ENCODE peak calls at places on chromosome 7, in four cellular contexts. N is PC-3, U is HCT116, R is hepatocyte. T is an unnamed sample. For H3K36me3, the result is how much of the 10 kb centered on the place peaks cover.

GRCh38 chr7:48337012-48337621 is 165.9 kb downstream of the ABCA13 start:
- DNase-seq in U (no peak), N (peak), R (peak), T (peak)

GRCh38 chr7:21616796-21617436 is 74.1 kb downstream of the DNAH11 start:
- DNase-seq in U (peak), R (peak), N (peak), T (no peak)

GRCh38 chr7:24978837-24979469 is 1.0 kb downstream of the OSBPL3 start:
- DNase-seq in U (no peak), R (peak), N (peak), T (peak)

GRCh38 chr7:35513828-35514227 is 181.1 kb downstream of the HERPUD2 start:
- DNase-seq in N (peak), U (no peak), R (no peak), T (no peak)

GRCh38 chr7:138008588-138009349 is 6.9 kb upstream of the CREB3L2 start:
- DNase-seq in R (peak), N (peak), U (peak), T (peak)

GRCh38 chr7:66224171-66224773 is 19.1 kb downstream of the TPST1 start:
- DNase-seq in N (no peak), U (no peak), R (no peak), T (no peak)

GRCh38 chr7:69633122-69633892 is 35.0 kb downstream of the AUTS2 start:
- DNase-seq in N (no peak), U (no peak), R (no peak), T (no peak)

GRCh38 chr7:81308643-81309354 is 389.9 kb upstream of the SEMA3C start:
- DNase-seq in U (no peak), N (no peak), R (no peak), T (peak)

GRCh38 chr7:104898434-104898833 is 115.6 kb upstream of the KMT2E start:
- DNase-seq in N (no peak), U (no peak), R (no peak), T (no peak)

GRCh38 chr7:135690566-135690965 is 28.3 kb downstream of the STMP1 start:
- DNase-seq in U (no peak), N (peak), R (no peak), T (no peak)

GRCh38 chr7:143407296-143408246 is 1.1 kb downstream of the EPHA1 start:
- DNase-seq in U (no peak), R (no peak), N (peak), T (no peak)

GRCh38 chr7:19110026-19110777 is 7.2 kb downstream of the TWIST1 start:
- DNase-seq in U (no peak), R (no peak), N (no peak), T (peak)

GRCh38 chr7:451255-452229 is 68.1 kb downstream of the PDGFA start:
- DNase-seq in N (no peak), R (no peak), U (no peak), T (peak)

GRCh38 chr7:64849924-64850499 is 53.1 kb upstream of the ZNF273 start:
- DNase-seq in R (no peak), U (no peak), N (no peak), T (no peak)

GRCh38 chr7:73904219-73905136 is 43.5 kb downstream of the TMEM270 start:
- DNase-seq in R (no peak), N (no peak), U (no peak), T (no peak)

GRCh38 chr7:17680943-17681351 is 259.3 kb downstream of the SNX13 start:
- DNase-seq in R (no peak), U (peak), N (peak), T (peak)

GRCh38 chr7:143375298-143376034 is 5.7 kb upstream of the ZYX start:
- DNase-seq in R (no peak), U (no peak), N (peak), T (no peak)

GRCh38 chr7:112383671-112384417 is 66.4 kb upstream of the IFRD1 start:
- DNase-seq in U (no peak), N (peak), R (no peak), T (peak)

GRCh38 chr7:153541903-153542302 is 510.3 kb upstream of the DPP6 start:
- DNase-seq in R (no peak), N (no peak), U (no peak), T (no peak)

DNA sequence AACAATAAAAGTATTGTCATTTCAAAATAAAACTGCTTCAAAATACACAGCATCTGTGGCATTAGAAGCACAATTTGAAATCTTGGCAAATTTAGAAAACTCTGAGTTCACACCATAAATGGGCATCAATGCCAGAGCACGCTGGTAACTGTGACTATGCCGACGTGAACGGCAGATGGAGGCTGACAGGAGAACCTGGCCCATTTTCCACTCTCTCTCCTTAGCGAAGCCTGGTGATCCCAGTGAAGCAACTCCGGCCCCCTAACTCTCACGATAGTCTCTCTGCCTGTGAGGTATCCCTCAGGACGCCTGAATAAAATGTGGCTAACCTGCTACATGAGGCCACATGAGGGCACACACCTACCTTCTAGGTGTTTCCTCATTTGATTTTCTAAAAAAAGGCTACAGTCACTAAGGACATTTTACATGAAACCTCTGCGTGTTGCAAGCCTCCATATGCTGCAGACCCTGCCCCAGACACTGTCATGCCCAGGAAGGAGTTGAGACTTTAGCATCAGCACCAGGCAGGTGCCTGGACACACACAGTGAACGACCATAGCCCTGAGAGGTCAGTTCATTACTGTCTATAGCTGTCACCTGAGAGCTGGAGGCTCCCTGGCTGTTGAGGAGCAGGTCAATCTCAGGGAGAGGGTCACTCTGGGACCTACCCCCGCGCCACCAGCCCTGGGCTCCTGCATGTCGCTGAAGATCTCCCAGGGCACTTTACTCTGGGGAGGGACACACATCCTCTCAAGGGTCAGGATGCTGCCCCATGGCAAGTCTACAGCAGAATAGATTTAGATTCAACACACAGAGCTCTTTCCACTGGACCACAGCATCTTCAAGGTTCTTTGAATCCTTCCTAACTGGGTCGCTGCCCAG is 62.9 kb upstream of the CAMK2B start:
- DNase-seq in N (no peak), R (no peak), U (no peak), T (no peak)
- H3K36me3 ChIP-seq in N (under half), R (under half), U (under half), T (under half)

DNA sequence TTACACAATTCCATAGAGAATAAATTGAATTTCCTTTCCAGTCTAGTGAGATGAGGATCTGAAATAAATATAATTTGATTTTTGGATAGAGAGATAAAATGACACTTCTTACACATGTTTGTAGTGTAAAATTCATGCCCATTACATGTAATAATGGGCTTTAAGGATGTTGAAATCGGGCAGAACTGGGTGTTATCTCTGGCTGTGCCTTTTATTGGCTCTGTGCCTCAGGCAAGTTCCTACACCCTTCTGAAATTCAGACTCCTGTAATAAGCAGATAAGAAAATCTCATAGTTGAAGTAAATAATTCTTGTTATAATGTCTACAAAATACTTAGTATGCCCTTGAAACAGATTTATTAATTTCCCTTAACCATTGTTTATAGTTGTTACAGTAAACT is 125.6 kb downstream of the SEMA3A start:
- DNase-seq in R (no peak), U (no peak), N (no peak), T (no peak)
- H2AFZ ChIP-seq in R (no peak), U (no peak), N (no peak), T (no peak)

GRCh38 chr7:133510326-133511055 is 257.6 kb downstream of the EXOC4 start:
- DNase-seq in N (no peak), U (no peak), R (peak), T (no peak)
- TF ChIP-seq EZH2phosphoT487 in N (no peak), U (no peak), R (no peak), T (no peak)

DNA sequence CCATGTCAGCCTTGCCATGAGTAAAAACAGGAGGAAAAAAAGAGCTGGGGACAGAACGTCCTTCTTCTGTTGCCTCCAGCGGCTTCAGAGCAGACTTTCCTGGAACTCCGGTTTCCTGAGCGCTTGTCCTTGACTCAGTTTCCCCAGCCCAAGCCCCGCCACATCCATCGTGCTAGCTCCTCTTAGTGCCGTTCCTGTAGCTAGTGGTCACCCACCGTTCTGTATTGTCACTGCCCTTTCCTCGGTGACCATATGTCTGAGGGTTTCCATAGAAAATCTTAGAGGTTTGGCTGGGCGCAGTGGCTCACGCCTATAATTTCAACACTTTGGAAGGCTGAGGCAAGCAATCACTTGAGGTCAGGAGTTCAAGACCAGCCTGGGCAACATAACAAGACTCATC is 100.1 kb downstream of the CUX1 start:
- DNase-seq in U (no peak), R (no peak), N (no peak), T (no peak)
- H3K36me3 ChIP-seq in U (under half), R (under half), N (under half), T (under half)